ENCODE peak calls at places on chromosomes 13 and 19, in seven cellular contexts. One of them, this sample, is unnamed.

GRCh38 chr19:18772620-18773587 is 18.2 kb downstream of the COMP start:
- DNase-seq in hypothalamus: no peak
- DNase-seq in activated T-cell treated with anti-CD3 and anti-CD28 coated beads for 4 hours: no peak
- DNase-seq in endothelial cell: no peak
- DNase-seq in lung microvascular endothelial cell: no peak
- DNase-seq in neuronal stem cell: no peak
- DNase-seq in GM10248: no peak
- DNase-seq in this sample: no peak

GRCh38 chr13:112907286-112907685 is 61.7 kb upstream of the MCF2L start:
- DNase-seq in lung microvascular endothelial cell: no peak
- DNase-seq in activated T-cell treated with anti-CD3 and anti-CD28 coated beads for 4 hours: no peak
- DNase-seq in hypothalamus: no peak
- DNase-seq in neuronal stem cell: no peak
- DNase-seq in GM10248: no peak
- DNase-seq in endothelial cell: no peak
- DNase-seq in this sample: no peak

GRCh38 chr19:2149980-2150793 is 1.2 kb downstream of the AP3D1 start:
- DNase-seq in neuronal stem cell: no peak
- DNase-seq in endothelial cell: peak; percentile 33
- DNase-seq in GM10248: no peak
- DNase-seq in activated T-cell treated with anti-CD3 and anti-CD28 coated beads for 4 hours: no peak
- DNase-seq in lung microvascular endothelial cell: peak; percentile 31
- DNase-seq in hypothalamus: no peak
- DNase-seq in this sample: no peak

GRCh38 chr13:30618186-30618937 is 642 bp downstream of the USPL1 start:
- DNase-seq in GM10248: no peak
- DNase-seq in activated T-cell treated with anti-CD3 and anti-CD28 coated beads for 4 hours: no peak
- DNase-seq in endothelial cell: no peak
- DNase-seq in hypothalamus: no peak
- DNase-seq in neuronal stem cell: peak; percentile 18
- DNase-seq in lung microvascular endothelial cell: peak; percentile 34
- DNase-seq in this sample: no peak

GRCh38 chr19:35166100-35167063 is 11.8 kb downstream of the FXYD5 start:
- DNase-seq in lung microvascular endothelial cell: no peak
- DNase-seq in hypothalamus: no peak
- DNase-seq in endothelial cell: no peak
- DNase-seq in neuronal stem cell: no peak
- DNase-seq in GM10248: no peak
- DNase-seq in activated T-cell treated with anti-CD3 and anti-CD28 coated beads for 4 hours: no peak
- DNase-seq in this sample: no peak

GRCh38 chr13:40102854-40103253 is 447.4 kb downstream of the COG6 start:
- DNase-seq in activated T-cell treated with anti-CD3 and anti-CD28 coated beads for 4 hours: peak; percentile 78
- DNase-seq in endothelial cell: no peak
- DNase-seq in GM10248: peak; percentile 22
- DNase-seq in hypothalamus: no peak
- DNase-seq in lung microvascular endothelial cell: peak; percentile 27
- DNase-seq in neuronal stem cell: no peak
- DNase-seq in this sample: peak; percentile 82

GRCh38 chr19:38134538-38135149 is 89.4 kb downstream of the DPF1 start:
- DNase-seq in hypothalamus: no peak
- DNase-seq in endothelial cell: peak; percentile 59
- DNase-seq in GM10248: peak; percentile 54
- DNase-seq in neuronal stem cell: peak; percentile 49
- DNase-seq in activated T-cell treated with anti-CD3 and anti-CD28 coated beads for 4 hours: peak; percentile 12
- DNase-seq in lung microvascular endothelial cell: peak; percentile 55
- DNase-seq in this sample: no peak

GRCh38 chr19:51070334-51070886 is 5.5 kb upstream of the KLK13 start:
- DNase-seq in endothelial cell: no peak
- DNase-seq in GM10248: no peak
- DNase-seq in neuronal stem cell: no peak
- DNase-seq in lung microvascular endothelial cell: no peak
- DNase-seq in activated T-cell treated with anti-CD3 and anti-CD28 coated beads for 4 hours: no peak
- DNase-seq in hypothalamus: no peak
- DNase-seq in this sample: no peak

GRCh38 chr19:4057913-4058695 is 8.6 kb downstream of the ZBTB7A start:
- DNase-seq in endothelial cell: no peak
- DNase-seq in activated T-cell treated with anti-CD3 and anti-CD28 coated beads for 4 hours: peak; percentile 59
- DNase-seq in neuronal stem cell: no peak
- DNase-seq in GM10248: no peak
- DNase-seq in lung microvascular endothelial cell: peak; percentile 88
- DNase-seq in hypothalamus: no peak
- DNase-seq in this sample: peak; percentile 59

GRCh38 chr19:48715276-48715675 is 4.2 kb downstream of the MAMSTR start:
- DNase-seq in endothelial cell: no peak
- DNase-seq in neuronal stem cell: no peak
- DNase-seq in activated T-cell treated with anti-CD3 and anti-CD28 coated beads for 4 hours: no peak
- DNase-seq in GM10248: no peak
- DNase-seq in hypothalamus: no peak
- DNase-seq in lung microvascular endothelial cell: no peak
- DNase-seq in this sample: no peak

GRCh38 chr19:30373593-30373992 is 1.4 kb downstream of the ZNF536 start:
- DNase-seq in GM10248: no peak
- DNase-seq in endothelial cell: no peak
- DNase-seq in activated T-cell treated with anti-CD3 and anti-CD28 coated beads for 4 hours: no peak
- DNase-seq in neuronal stem cell: no peak
- DNase-seq in lung microvascular endothelial cell: no peak
- DNase-seq in hypothalamus: no peak
- DNase-seq in this sample: no peak

GRCh38 chr19:49689133-49690072 is at the start of gene ADM5:
- DNase-seq in lung microvascular endothelial cell: peak; percentile 39
- DNase-seq in hypothalamus: peak; percentile 8
- DNase-seq in activated T-cell treated with anti-CD3 and anti-CD28 coated beads for 4 hours: no peak
- DNase-seq in endothelial cell: no peak
- DNase-seq in neuronal stem cell: no peak
- DNase-seq in GM10248: no peak
- DNase-seq in this sample: no peak

GRCh38 chr13:25988655-25989054 is 63.2 kb downstream of the SHISA2 start:
- DNase-seq in GM10248: no peak
- DNase-seq in endothelial cell: no peak
- DNase-seq in neuronal stem cell: no peak
- DNase-seq in activated T-cell treated with anti-CD3 and anti-CD28 coated beads for 4 hours: no peak
- DNase-seq in hypothalamus: no peak
- DNase-seq in lung microvascular endothelial cell: no peak
- DNase-seq in this sample: no peak

GRCh38 chr13:62387642-62388041 is 972.0 kb upstream of the PCDH20 start:
- DNase-seq in hypothalamus: no peak
- DNase-seq in endothelial cell: no peak
- DNase-seq in activated T-cell treated with anti-CD3 and anti-CD28 coated beads for 4 hours: no peak
- DNase-seq in neuronal stem cell: no peak
- DNase-seq in lung microvascular endothelial cell: no peak
- DNase-seq in GM10248: no peak
- DNase-seq in this sample: no peak

GRCh38 chr13:43608400-43609137 is 178.2 kb downstream of the ENOX1 start:
- DNase-seq in lung microvascular endothelial cell: no peak
- DNase-seq in neuronal stem cell: no peak
- DNase-seq in endothelial cell: no peak
- DNase-seq in GM10248: no peak
- DNase-seq in activated T-cell treated with anti-CD3 and anti-CD28 coated beads for 4 hours: no peak
- DNase-seq in hypothalamus: no peak
- DNase-seq in this sample: no peak

GRCh38 chr13:25420161-25420560 is 48.4 kb downstream of the ATP8A2 start:
- DNase-seq in neuronal stem cell: no peak
- DNase-seq in hypothalamus: no peak
- DNase-seq in GM10248: no peak
- DNase-seq in activated T-cell treated with anti-CD3 and anti-CD28 coated beads for 4 hours: no peak
- DNase-seq in lung microvascular endothelial cell: no peak
- DNase-seq in endothelial cell: no peak
- DNase-seq in this sample: no peak

GRCh38 chr19:18098891-18099622 is 1.5 kb downstream of the MAST3 start:
- DNase-seq in activated T-cell treated with anti-CD3 and anti-CD28 coated beads for 4 hours: no peak
- DNase-seq in GM10248: peak; percentile 84
- DNase-seq in hypothalamus: no peak
- DNase-seq in lung microvascular endothelial cell: no peak
- DNase-seq in neuronal stem cell: no peak
- DNase-seq in endothelial cell: no peak
- DNase-seq in this sample: no peak

GRCh38 chr19:50720921-50721291 is 1.3 kb upstream of the SHANK1 start:
- DNase-seq in endothelial cell: no peak
- DNase-seq in activated T-cell treated with anti-CD3 and anti-CD28 coated beads for 4 hours: no peak
- DNase-seq in lung microvascular endothelial cell: peak; percentile 31
- DNase-seq in hypothalamus: no peak
- DNase-seq in GM10248: no peak
- DNase-seq in neuronal stem cell: no peak
- DNase-seq in this sample: no peak

GRCh38 chr13:28505543-28506135 is 10.7 kb upstream of the FLT1 start:
- DNase-seq in hypothalamus: no peak
- DNase-seq in lung microvascular endothelial cell: peak; percentile 57
- DNase-seq in neuronal stem cell: no peak
- DNase-seq in endothelial cell: no peak
- DNase-seq in GM10248: no peak
- DNase-seq in activated T-cell treated with anti-CD3 and anti-CD28 coated beads for 4 hours: no peak
- DNase-seq in this sample: no peak

GRCh38 chr19:13091400-13092161 is 11.1 kb downstream of the LYL1 start:
- DNase-seq in neuronal stem cell: no peak
- DNase-seq in endothelial cell: no peak
- DNase-seq in hypothalamus: peak; percentile 68
- DNase-seq in GM10248: no peak
- DNase-seq in activated T-cell treated with anti-CD3 and anti-CD28 coated beads for 4 hours: no peak
- DNase-seq in lung microvascular endothelial cell: peak; percentile 77
- DNase-seq in this sample: no peak

GRCh38 chr19:1227313-1227626 is 10.5 kb downstream of the CBARP start:
- DNase-seq in activated T-cell treated with anti-CD3 and anti-CD28 coated beads for 4 hours: no peak
- DNase-seq in neuronal stem cell: no peak
- DNase-seq in hypothalamus: no peak
- DNase-seq in endothelial cell: no peak
- DNase-seq in GM10248: no peak
- DNase-seq in lung microvascular endothelial cell: no peak
- DNase-seq in this sample: no peak

GRCh38 chr19:623974-624373 is 9.4 kb downstream of the POLRMT start:
- DNase-seq in hypothalamus: no peak
- DNase-seq in GM10248: no peak
- DNase-seq in activated T-cell treated with anti-CD3 and anti-CD28 coated beads for 4 hours: no peak
- DNase-seq in neuronal stem cell: no peak
- DNase-seq in lung microvascular endothelial cell: peak; percentile 59
- DNase-seq in endothelial cell: no peak
- DNase-seq in this sample: no peak

GRCh38 chr13:73984949-73985691 is 149.1 kb downstream of the KLF12 start:
- DNase-seq in activated T-cell treated with anti-CD3 and anti-CD28 coated beads for 4 hours: peak; percentile 65
- DNase-seq in lung microvascular endothelial cell: no peak
- DNase-seq in endothelial cell: no peak
- DNase-seq in GM10248: no peak
- DNase-seq in neuronal stem cell: no peak
- DNase-seq in hypothalamus: no peak
- DNase-seq in this sample: peak; percentile 43

GRCh38 chr13:114115191-114115671 is 17.2 kb downstream of the RASA3 start:
- DNase-seq in neuronal stem cell: no peak
- DNase-seq in activated T-cell treated with anti-CD3 and anti-CD28 coated beads for 4 hours: no peak
- DNase-seq in hypothalamus: no peak
- DNase-seq in endothelial cell: no peak
- DNase-seq in lung microvascular endothelial cell: peak; percentile 92
- DNase-seq in GM10248: peak; percentile 48
- DNase-seq in this sample: no peak

GRCh38 chr19:50059045-50059444 is 33.2 kb downstream of the ZNF473 start:
- DNase-seq in activated T-cell treated with anti-CD3 and anti-CD28 coated beads for 4 hours: no peak
- DNase-seq in lung microvascular endothelial cell: no peak
- DNase-seq in hypothalamus: no peak
- DNase-seq in neuronal stem cell: no peak
- DNase-seq in GM10248: no peak
- DNase-seq in endothelial cell: no peak
- DNase-seq in this sample: no peak

GRCh38 chr13:23578411-23579071 is 8.3 kb downstream of the TNFRSF19 start:
- DNase-seq in neuronal stem cell: no peak
- DNase-seq in activated T-cell treated with anti-CD3 and anti-CD28 coated beads for 4 hours: peak; percentile 32
- DNase-seq in hypothalamus: no peak
- DNase-seq in endothelial cell: peak; percentile 70
- DNase-seq in GM10248: peak; percentile 74
- DNase-seq in lung microvascular endothelial cell: peak; percentile 73
- DNase-seq in this sample: peak; percentile 39

GRCh38 chr13:27203854-27204253 is 32.2 kb upstream of the USP12 start:
- DNase-seq in neuronal stem cell: no peak
- DNase-seq in GM10248: no peak
- DNase-seq in activated T-cell treated with anti-CD3 and anti-CD28 coated beads for 4 hours: no peak
- DNase-seq in hypothalamus: no peak
- DNase-seq in endothelial cell: no peak
- DNase-seq in lung microvascular endothelial cell: peak; percentile 45
- DNase-seq in this sample: no peak

GRCh38 chr19:53432088-53432661 is 391 bp downstream of the ZNF761 start:
- DNase-seq in hypothalamus: no peak
- DNase-seq in endothelial cell: peak; percentile 31
- DNase-seq in GM10248: peak; percentile 17
- DNase-seq in neuronal stem cell: peak; percentile 4
- DNase-seq in activated T-cell treated with anti-CD3 and anti-CD28 coated beads for 4 hours: no peak
- DNase-seq in lung microvascular endothelial cell: peak; percentile 23
- DNase-seq in this sample: peak; percentile 3

GRCh38 chr13:113426591-113426986 is 26.7 kb downstream of the ADPRHL1 start:
- DNase-seq in neuronal stem cell: no peak
- DNase-seq in activated T-cell treated with anti-CD3 and anti-CD28 coated beads for 4 hours: no peak
- DNase-seq in GM10248: no peak
- DNase-seq in lung microvascular endothelial cell: no peak
- DNase-seq in endothelial cell: no peak
- DNase-seq in hypothalamus: no peak
- DNase-seq in this sample: no peak

This sample was measured in activated T-helper 9 cell treated with anti-CD3 and anti-CD28 coated beads, Interleukin-2, amount 50 U/mL, for 16 hours.